ENCODE peak calls at places on chromosomes 1 and 21, in nine cellular contexts. S, K, A, T, R, J, X, I and N are unnamed samples.

GRCh38 chr21:35257413-35257812 is 208.3 kb upstream of the RUNX1 start:
- DNase-seq in S (no peak), K (peak; percentile 94), A (peak; percentile 88), T (peak; percentile 69), R (no peak), J (peak; percentile 26), X (no peak), I (peak; percentile 77), N (no peak)

GRCh38 chr1:52238474-52238873 is 96.6 kb downstream of the ZFYVE9 start:
- DNase-seq in S (no peak), K (peak; percentile 22), A (peak; percentile 54), T (peak; percentile 37), R (no peak), J (no peak), X (no peak), I (no peak), N (no peak)

GRCh38 chr1:150484431-150484830 is 2.8 kb upstream of the TARS2 start:
- DNase-seq in S (no peak), K (no peak), A (peak; percentile 29), T (peak; percentile 46), R (no peak), J (no peak), X (no peak), I (no peak), N (no peak)

GRCh38 chr1:66533804-66534745 is at the start of gene SGIP1:
- DNase-seq in S (no peak), K (peak; percentile 85), A (peak; percentile 79), T (no peak), R (peak; percentile 14), J (peak; percentile 78), X (no peak), I (no peak), N (no peak)

GRCh38 chr1:116525440-116525839 is 45.4 kb downstream of the CD58 start:
- DNase-seq in S (no peak), K (no peak), A (no peak), T (no peak), R (no peak), J (no peak), X (no peak), I (no peak), N (no peak)

GRCh38 chr1:86787626-86788025 is 83.2 kb downstream of the SH3GLB1 start:
- DNase-seq in S (no peak), K (no peak), A (no peak), T (no peak), R (no peak), J (no peak), X (no peak), I (no peak), N (no peak)

GRCh38 chr1:117708323-117709288 is 102.8 kb downstream of the TENT5C start:
- DNase-seq in S (no peak), K (no peak), A (no peak), T (no peak), R (no peak), J (no peak), X (no peak), I (no peak), N (no peak)

GRCh38 chr21:25396135-25396711 is 211.1 kb downstream of the MRPL39 start:
- DNase-seq in S (no peak), K (no peak), A (no peak), T (no peak), R (peak; percentile 60), J (no peak), X (no peak), I (no peak), N (no peak)

GRCh38 chr1:46532498-46533178 is 18.8 kb downstream of the KNCN start:
- DNase-seq in S (peak; percentile 15), K (peak; percentile 43), A (peak; percentile 59), T (no peak), R (peak; percentile 76), J (peak; percentile 74), X (no peak), I (no peak), N (no peak)

GRCh38 chr21:25572895-25573310 is 34.4 kb downstream of the MRPL39 start:
- DNase-seq in S (peak; percentile 70), K (no peak), A (no peak), T (no peak), R (peak; percentile 30), J (no peak), X (no peak), I (no peak), N (no peak)

GRCh38 chr1:28078680-28079626 is 9.5 kb downstream of the EYA3 start:
- DNase-seq in S (no peak), K (no peak), A (peak; percentile 53), T (peak; percentile 16), R (no peak), J (no peak), X (no peak), I (no peak), N (no peak)

GRCh38 chr1:177351361-177352108 is 180.8 kb downstream of the BRINP2 start:
- DNase-seq in S (no peak), K (peak; percentile 70), A (no peak), T (no peak), R (no peak), J (no peak), X (no peak), I (no peak), N (no peak)

GRCh38 chr1:61534847-61535246 is 190.1 kb downstream of the TM2D1 start:
- DNase-seq in S (no peak), K (no peak), A (no peak), T (no peak), R (no peak), J (no peak), X (no peak), I (no peak), N (no peak)

DNA sequence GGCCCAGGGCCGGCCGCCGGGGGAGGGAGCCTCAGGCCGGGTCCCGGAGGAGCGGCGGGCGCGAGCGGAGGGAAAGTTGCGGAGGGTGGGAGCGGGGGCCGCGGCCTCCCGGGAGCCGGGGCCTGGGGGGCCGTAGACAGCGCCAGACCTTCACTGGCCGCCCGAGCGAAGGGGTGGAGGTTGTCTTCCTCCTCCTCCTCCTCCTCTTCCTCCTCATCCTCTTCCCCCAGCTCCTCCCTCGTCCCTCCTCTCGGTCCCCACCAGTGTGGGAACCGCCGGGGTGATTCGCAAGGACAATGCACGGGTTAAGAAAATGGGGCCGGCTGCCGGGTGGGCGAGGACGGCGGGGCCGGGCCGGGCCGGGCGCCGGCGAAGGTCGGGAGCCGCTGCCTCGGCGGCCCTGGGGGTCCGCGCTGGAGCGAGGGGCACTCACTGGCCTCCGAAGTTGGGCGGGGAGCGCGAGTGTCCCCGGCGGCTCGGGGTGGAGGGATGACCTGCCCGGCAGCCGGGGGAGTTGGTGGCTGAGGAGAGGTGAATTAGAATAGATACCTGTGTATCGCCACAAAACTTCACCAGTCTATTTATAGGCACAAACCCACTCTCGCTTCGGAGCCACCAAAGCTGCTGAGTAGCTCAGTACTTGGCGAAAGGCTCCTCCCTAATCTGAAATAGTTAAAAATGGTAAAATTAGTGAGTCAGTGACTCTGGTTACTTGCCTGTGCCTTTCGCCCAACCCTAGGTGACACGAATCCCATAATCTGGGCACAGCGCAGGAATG is 1.4 kb downstream of the DYRK1A start:
- DNase-seq in S (peak; percentile 93), K (peak; percentile 36), A (peak; percentile 30), T (no peak), R (peak; percentile 27), J (peak; percentile 43), X (no peak), I (no peak), N (peak; percentile 60)
- TF ChIP-seq CTCF in S (no peak), K (no peak), A (no peak), T (no peak), R (no peak), J (no peak), X (no peak), I (no peak), N (no peak)

GRCh38 chr1:53292690-53293089 is 35.2 kb downstream of the LRP8 start:
- DNase-seq in S (no peak), K (no peak), A (no peak), T (no peak), R (peak; percentile 68), J (no peak), X (no peak), I (no peak), N (no peak)

GRCh38 chr1:53289050-53289429 is 38.8 kb downstream of the LRP8 start:
- DNase-seq in S (no peak), K (no peak), A (no peak), T (no peak), R (no peak), J (no peak), X (no peak), I (no peak), N (no peak)

GRCh38 chr1:53293123-53293522 is 34.7 kb downstream of the LRP8 start:
- DNase-seq in S (no peak), K (peak; percentile 44), A (no peak), T (no peak), R (no peak), J (no peak), X (no peak), I (no peak), N (no peak)

GRCh38 chr1:53294557-53294956 is 33.3 kb downstream of the LRP8 start:
- DNase-seq in S (peak; percentile 16), K (peak; percentile 36), A (peak; percentile 49), T (peak; percentile 64), R (peak; percentile 64), J (no peak), X (no peak), I (no peak), N (no peak)

GRCh38 chr1:53291574-53291973 is 36.3 kb downstream of the LRP8 start:
- DNase-seq in S (no peak), K (no peak), A (no peak), T (no peak), R (no peak), J (no peak), X (no peak), I (no peak), N (no peak)
- TF ChIP-seq CTCF in S (no peak), K (no peak), A (no peak), T (no peak), R (no peak), J (no peak), X (no peak), I (no peak), N (no peak)

GRCh38 chr1:202968895-202969295 is 1.8 kb upstream of the CYB5R1 start:
- DNase-seq in S (peak; percentile 85), K (peak; percentile 49), A (peak; percentile 55), T (peak; percentile 77), R (peak; percentile 70), J (peak; percentile 72), X (no peak), I (peak; percentile 46), N (peak; percentile 39)
- TF ChIP-seq CTCF in S (peak; percentile 91), K (peak; percentile 87), A (peak; percentile 84), T (peak; percentile 58), R (peak; percentile 62), J (peak; percentile 60), X (peak; percentile 74), I (peak; percentile 89), N (peak; percentile 70)

GRCh38 chr1:161787355-161787754 is 21.2 kb downstream of the ATF6 start:
- DNase-seq in S (no peak), K (no peak), A (no peak), T (no peak), R (no peak), J (no peak), X (no peak), I (no peak), N (no peak)
- TF ChIP-seq CTCF in S (peak; percentile 19), K (peak; percentile 14), A (peak; percentile 18), T (no peak), R (no peak), J (no peak), X (no peak), I (no peak), N (peak; percentile 28)